ENCODE peak calls at places on chromosomes 16 and 17, in six cellular contexts. V, T, E, P, U and L are unnamed samples.

GRCh38 chr17:62910277-62910676 is 55.8 kb upstream of the TANC2 start:
- DNase-seq in V (no peak), T (no peak), E (no peak), P (no peak), U (no peak), L (no peak)

GRCh38 chr16:66277311-66278070 is 89.0 kb upstream of the CDH5 start:
- DNase-seq in V (no peak), T (no peak), E (peak; percentile 39), P (no peak), U (no peak), L (no peak)

GRCh38 chr16:87702325-87702811 is 63.4 kb downstream of the KLHDC4 start:
- DNase-seq in V (no peak), T (peak; percentile 64), E (peak; percentile 80), P (peak; percentile 82), U (peak; percentile 33), L (no peak)

GRCh38 chr16:12480916-12481315 is 322.8 kb downstream of the CPPED1 start:
- DNase-seq in V (no peak), T (no peak), E (no peak), P (no peak), U (no peak), L (no peak)

GRCh38 chr16:71900336-71900735 is 5.0 kb downstream of the IST1 start:
- DNase-seq in V (no peak), T (no peak), E (no peak), P (no peak), U (no peak), L (no peak)

GRCh38 chr16:55832788-55833583 is at the start of gene CES1:
- DNase-seq in V (no peak), T (no peak), E (no peak), P (no peak), U (no peak), L (no peak)

GRCh38 chr17:66779186-66779585 is 55.7 kb upstream of the CACNG5 start:
- DNase-seq in V (no peak), T (no peak), E (no peak), P (no peak), U (no peak), L (no peak)

GRCh38 chr17:9647014-9647413 is 1.7 kb downstream of the USP43 start:
- DNase-seq in V (no peak), T (no peak), E (no peak), P (no peak), U (no peak), L (peak; percentile 47)

GRCh38 chr16:10957771-10958486 is 13.6 kb downstream of the CLEC16A start:
- DNase-seq in V (no peak), T (no peak), E (no peak), P (no peak), U (no peak), L (no peak)

GRCh38 chr16:28098171-28098958 is 34.9 kb upstream of the GSG1L start:
- DNase-seq in V (no peak), T (no peak), E (no peak), P (no peak), U (no peak), L (no peak)

GRCh38 chr17:40068917-40069750 is 6.4 kb downstream of the THRA start:
- DNase-seq in V (no peak), T (peak; percentile 76), E (peak; percentile 65), P (peak; percentile 76), U (peak; percentile 35), L (peak; percentile 87)

GRCh38 chr17:40070644-40070894 is 7.8 kb downstream of the THRA start:
- DNase-seq in V (no peak), T (no peak), E (no peak), P (no peak), U (no peak), L (no peak)

GRCh38 chr17:40070895-40071719 is 8.3 kb downstream of the THRA start:
- DNase-seq in V (no peak), T (peak; percentile 61), E (peak; percentile 62), P (no peak), U (no peak), L (peak; percentile 77)

GRCh38 chr17:40068584-40068916 is 5.8 kb downstream of the THRA start:
- DNase-seq in V (no peak), T (no peak), E (no peak), P (no peak), U (no peak), L (no peak)

GRCh38 chr17:40069751-40070643 is 7.2 kb downstream of the THRA start:
- DNase-seq in V (no peak), T (peak; percentile 53), E (no peak), P (peak; percentile 52), U (no peak), L (no peak)
- TF ChIP-seq JUND in V (no peak), T (no peak), E (no peak), P (no peak), U (no peak), L (no peak)

DNA sequence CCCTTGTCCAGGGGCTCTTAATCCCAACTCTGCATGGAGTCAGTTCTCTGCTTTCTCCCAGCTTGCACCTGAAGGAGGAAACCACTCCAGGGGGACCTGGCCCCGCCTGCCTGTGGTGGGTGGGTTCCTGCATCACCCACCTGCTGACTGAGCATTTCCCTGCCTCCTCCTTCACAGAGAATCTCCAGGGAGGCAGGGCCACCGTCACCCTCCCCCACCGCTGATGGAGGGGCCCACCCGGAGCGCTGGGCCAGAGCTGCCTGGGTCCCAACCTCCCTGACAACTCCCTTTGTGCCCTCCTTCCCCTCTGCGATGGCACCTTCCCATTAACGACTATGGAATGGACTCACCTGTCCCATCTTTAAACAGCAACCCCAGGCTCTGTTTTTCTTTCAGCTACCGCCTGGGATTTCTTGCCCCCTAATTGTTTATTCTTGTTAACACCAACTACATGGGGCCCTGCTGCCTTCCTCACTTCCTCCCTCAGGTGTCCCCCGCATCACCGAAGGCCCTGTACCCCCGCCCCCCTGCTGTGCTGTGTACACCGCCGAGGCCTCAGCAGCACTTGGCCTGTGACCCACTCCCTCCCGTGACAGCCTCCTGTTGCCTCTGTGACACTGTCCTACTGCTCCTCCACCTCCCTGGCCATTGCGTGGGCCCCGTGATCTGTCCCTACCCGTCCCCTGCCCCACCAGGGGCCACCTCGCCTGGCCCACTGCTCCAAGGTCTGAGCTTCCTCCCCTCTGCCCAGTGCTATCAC is 842 bp upstream of the TEDC2 start:
- DNase-seq in V (no peak), T (no peak), E (peak; percentile 57), P (no peak), U (no peak), L (no peak)
- TF ChIP-seq JUND in V (no peak), T (no peak), E (no peak), P (no peak), U (no peak), L (no peak)

DNA sequence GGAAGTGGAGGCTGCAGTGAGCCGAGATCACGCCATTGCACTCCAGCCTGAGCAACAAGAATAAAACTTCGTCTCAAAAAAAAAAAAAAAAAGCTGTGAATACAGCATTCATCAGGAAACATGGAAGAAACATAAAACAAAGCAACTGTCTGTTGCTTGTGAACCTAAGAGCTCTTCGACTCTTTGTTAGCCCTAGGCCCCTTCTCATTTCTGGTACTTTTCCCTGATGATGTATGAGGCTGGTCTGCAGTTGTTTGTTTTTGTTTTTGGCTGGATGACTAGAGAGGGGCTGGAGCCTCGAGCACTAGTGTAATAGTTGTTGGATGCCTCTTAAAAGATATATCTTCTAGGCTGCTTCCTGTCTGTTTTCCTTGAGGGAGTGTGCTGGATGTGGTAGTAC is 113.5 kb downstream of the MAP2K6 start:
- DNase-seq in V (no peak), T (no peak), E (no peak), P (no peak), U (no peak), L (no peak)
- TF ChIP-seq JUND in V (no peak), T (no peak), E (no peak), P (no peak), U (no peak), L (no peak)

GRCh38 chr16:14015948-14016347 is 55.2 kb upstream of the MRTFB start:
- DNase-seq in V (no peak), T (no peak), E (no peak), P (no peak), U (no peak), L (no peak)

GRCh38 chr16:14015017-14015416 is 56.1 kb upstream of the MRTFB start:
- DNase-seq in V (no peak), T (no peak), E (no peak), P (no peak), U (no peak), L (no peak)

GRCh38 chr16:14014284-14014625 is 56.9 kb upstream of the MRTFB start:
- DNase-seq in V (no peak), T (no peak), E (no peak), P (no peak), U (no peak), L (no peak)

GRCh38 chr16:14013571-14014283 is 57.4 kb upstream of the MRTFB start:
- DNase-seq in V (no peak), T (no peak), E (no peak), P (peak; percentile 66), U (no peak), L (peak; percentile 77)

GRCh38 chr16:14015461-14015860 is 55.7 kb upstream of the MRTFB start:
- DNase-seq in V (no peak), T (no peak), E (no peak), P (no peak), U (no peak), L (no peak)
- TF ChIP-seq JUND in V (no peak), T (no peak), E (no peak), P (no peak), U (no peak), L (no peak)

DNA sequence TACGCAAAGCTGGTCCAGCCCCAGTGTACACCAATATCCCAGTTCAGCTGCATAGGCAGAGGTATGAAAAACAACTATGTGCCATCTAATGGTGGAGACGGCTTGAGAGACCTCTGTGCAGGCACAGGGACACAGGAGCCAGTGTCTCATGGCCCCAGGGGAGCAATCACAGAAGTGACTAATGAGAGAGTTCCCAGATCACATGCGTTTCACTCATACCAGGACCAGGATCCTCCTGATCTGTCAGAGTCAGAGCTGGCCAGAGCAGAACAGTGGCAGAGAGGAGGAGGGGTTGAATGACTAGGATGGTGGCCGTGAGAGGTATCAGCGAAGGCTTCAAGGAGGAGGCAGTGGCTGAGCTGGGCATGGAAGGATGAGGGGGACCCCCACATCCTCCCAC is 41.1 kb downstream of the TMEM132E start:
- DNase-seq in V (no peak), T (no peak), E (no peak), P (peak; percentile 61), U (no peak), L (no peak)
- TF ChIP-seq JUND in V (no peak), T (no peak), E (no peak), P (no peak), U (no peak), L (no peak)

GRCh38 chr17:82863941-82864720 is 24.3 kb upstream of the ZNF750 start:
- DNase-seq in V (peak; percentile 68), T (peak; percentile 64), E (no peak), P (peak; percentile 70), U (peak; percentile 97), L (no peak)
- TF ChIP-seq JUND in V (peak; percentile 86), T (peak; percentile 97), E (no peak), P (peak; percentile 83), U (peak; percentile 79), L (no peak)

GRCh38 chr16:20023190-20023589 is 50.5 kb downstream of the GPR139 start:
- DNase-seq in V (no peak), T (peak; percentile 14), E (no peak), P (no peak), U (no peak), L (peak; percentile 77)
- TF ChIP-seq JUND in V (no peak), T (no peak), E (no peak), P (no peak), U (no peak), L (no peak)

DNA sequence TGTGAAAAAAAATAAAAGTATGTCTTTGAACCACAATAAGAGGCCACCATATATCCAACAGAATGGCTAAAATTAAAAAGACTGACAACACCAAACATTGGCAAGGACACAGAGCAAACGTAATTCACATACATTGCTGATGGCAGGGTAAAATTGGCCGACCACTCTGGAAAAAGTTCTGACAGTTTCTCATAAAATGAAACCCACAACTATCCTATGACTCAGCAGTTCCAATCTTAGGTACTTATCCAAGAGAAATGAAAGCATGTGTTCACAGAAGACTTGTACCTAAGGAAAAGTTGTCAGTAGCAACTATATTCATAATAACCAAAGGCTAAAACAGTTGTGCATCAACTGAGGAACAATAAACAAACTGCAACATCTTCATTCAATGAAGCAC is 357.3 kb upstream of the XYLT1 start:
- DNase-seq in V (no peak), T (no peak), E (no peak), P (no peak), U (no peak), L (no peak)
- TF ChIP-seq JUND in V (no peak), T (peak; percentile 18), E (no peak), P (peak; percentile 71), U (no peak), L (no peak)